ENCODE peak calls at places on chromosomes 12 and 14, in four cellular contexts. One of them, this sample, is unnamed.

GRCh38 chr12:88923631-88924030 is 343.4 kb upstream of the KITLG start:
- DNase-seq in left ventricle myocardium inferior: no peak
- DNase-seq in lower lobe of right lung: no peak
- DNase-seq in RWPE1: no peak
- DNase-seq in this sample: no peak

GRCh38 chr14:101071493-101071891 is 168.0 kb upstream of the RTL1 start:
- DNase-seq in left ventricle myocardium inferior: no peak
- DNase-seq in lower lobe of right lung: no peak
- DNase-seq in RWPE1: no peak
- DNase-seq in this sample: no peak

GRCh38 chr12:89918172-89918880 is 209.7 kb upstream of the ATP2B1 start:
- DNase-seq in left ventricle myocardium inferior: no peak
- DNase-seq in lower lobe of right lung: no peak
- DNase-seq in RWPE1: no peak
- DNase-seq in this sample: no peak

GRCh38 chr12:102642199-102642598 is 161.8 kb upstream of the IGF1 start:
- DNase-seq in left ventricle myocardium inferior: no peak
- DNase-seq in lower lobe of right lung: no peak
- DNase-seq in RWPE1: no peak
- DNase-seq in this sample: no peak

GRCh38 chr12:112347521-112347920 is 34.7 kb downstream of the HECTD4 start:
- DNase-seq in left ventricle myocardium inferior: no peak
- DNase-seq in lower lobe of right lung: no peak
- DNase-seq in RWPE1: no peak
- DNase-seq in this sample: no peak

GRCh38 chr14:25237845-25238244 is 187.9 kb upstream of the STXBP6 start:
- DNase-seq in left ventricle myocardium inferior: no peak
- DNase-seq in lower lobe of right lung: no peak
- DNase-seq in RWPE1: no peak
- DNase-seq in this sample: no peak

GRCh38 chr12:47990351-47991105 is 13.7 kb downstream of the COL2A1 start:
- DNase-seq in left ventricle myocardium inferior: no peak
- DNase-seq in lower lobe of right lung: no peak
- DNase-seq in RWPE1: no peak
- DNase-seq in this sample: peak; percentile 16

GRCh38 chr12:56385873-56386272 is 23.2 kb upstream of the APOF start:
- DNase-seq in left ventricle myocardium inferior: no peak
- DNase-seq in lower lobe of right lung: no peak
- DNase-seq in RWPE1: peak; percentile 15
- DNase-seq in this sample: no peak

GRCh38 chr14:72049462-72049861 is 117.2 kb downstream of the RGS6 start:
- DNase-seq in left ventricle myocardium inferior: no peak
- DNase-seq in lower lobe of right lung: no peak
- DNase-seq in RWPE1: peak; percentile 22
- DNase-seq in this sample: no peak

GRCh38 chr14:35331605-35332516 is 39.7 kb downstream of the PSMA6 start:
- DNase-seq in left ventricle myocardium inferior: no peak
- DNase-seq in lower lobe of right lung: peak; percentile 81
- DNase-seq in RWPE1: peak; percentile 84
- DNase-seq in this sample: no peak

GRCh38 chr12:113432976-113433375 is 10.8 kb downstream of the SDSL start:
- DNase-seq in left ventricle myocardium inferior: no peak
- DNase-seq in lower lobe of right lung: no peak
- DNase-seq in RWPE1: no peak
- DNase-seq in this sample: no peak

GRCh38 chr14:54776361-54777001 is 126.1 kb downstream of the GCH1 start:
- DNase-seq in left ventricle myocardium inferior: peak; percentile 70
- DNase-seq in lower lobe of right lung: peak; percentile 76
- DNase-seq in RWPE1: no peak
- DNase-seq in this sample: peak; percentile 92

GRCh38 chr12:94185801-94186200 is 37.4 kb downstream of the PLXNC1 start:
- DNase-seq in left ventricle myocardium inferior: no peak
- DNase-seq in lower lobe of right lung: no peak
- DNase-seq in RWPE1: no peak
- DNase-seq in this sample: no peak

GRCh38 chr12:56629459-56630179 is 507 bp downstream of the BAZ2A start:
- DNase-seq in left ventricle myocardium inferior: peak; percentile 34
- DNase-seq in lower lobe of right lung: peak; percentile 51
- DNase-seq in RWPE1: no peak
- DNase-seq in this sample: peak; percentile 59

GRCh38 chr12:95412826-95413311 is 61.1 kb upstream of the METAP2 start:
- DNase-seq in left ventricle myocardium inferior: no peak
- DNase-seq in lower lobe of right lung: no peak
- DNase-seq in RWPE1: peak; percentile 58
- DNase-seq in this sample: no peak

GRCh38 chr14:96086032-96086431 is 46.9 kb downstream of the C14orf132 start:
- DNase-seq in left ventricle myocardium inferior: no peak
- DNase-seq in lower lobe of right lung: no peak
- DNase-seq in RWPE1: peak; percentile 86
- DNase-seq in this sample: peak; percentile 67

GRCh38 chr12:104154806-104155205 is 16.8 kb upstream of the NFYB start:
- DNase-seq in left ventricle myocardium inferior: no peak
- DNase-seq in lower lobe of right lung: no peak
- DNase-seq in RWPE1: no peak
- DNase-seq in this sample: no peak

GRCh38 chr14:91331761-91332447 is 85.7 kb downstream of the CCDC88C start:
- DNase-seq in left ventricle myocardium inferior: peak; percentile 45
- DNase-seq in lower lobe of right lung: peak; percentile 82
- DNase-seq in RWPE1: no peak
- DNase-seq in this sample: no peak

GRCh38 chr14:72615511-72616121 is 278.3 kb downstream of the DPF3 start:
- DNase-seq in left ventricle myocardium inferior: no peak
- DNase-seq in lower lobe of right lung: no peak
- DNase-seq in RWPE1: peak; percentile 57
- DNase-seq in this sample: no peak

GRCh38 chr14:64968651-64969050 is 3.5 kb downstream of the RAB15 start:
- DNase-seq in left ventricle myocardium inferior: no peak
- DNase-seq in lower lobe of right lung: no peak
- DNase-seq in RWPE1: no peak
- DNase-seq in this sample: no peak

GRCh38 chr12:110966081-110966760 is 45.8 kb upstream of the MYL2 start:
- DNase-seq in left ventricle myocardium inferior: no peak
- DNase-seq in lower lobe of right lung: no peak
- DNase-seq in RWPE1: no peak
- DNase-seq in this sample: no peak

GRCh38 chr12:87678453-87678852 is 350.7 kb downstream of the C12orf50 start:
- DNase-seq in left ventricle myocardium inferior: no peak
- DNase-seq in lower lobe of right lung: no peak
- DNase-seq in RWPE1: no peak
- DNase-seq in this sample: no peak

GRCh38 chr14:54329082-54329695 is 67.6 kb upstream of the CDKN3 start:
- DNase-seq in left ventricle myocardium inferior: peak; percentile 19
- DNase-seq in lower lobe of right lung: no peak
- DNase-seq in RWPE1: peak; percentile 63
- DNase-seq in this sample: no peak

GRCh38 chr12:3253682-3254275 is 176.6 kb downstream of the TSPAN9 start:
- DNase-seq in left ventricle myocardium inferior: peak; percentile 56
- DNase-seq in lower lobe of right lung: no peak
- DNase-seq in RWPE1: no peak
- DNase-seq in this sample: no peak

GRCh38 chr12:57008113-57008687 is 1.9 kb upstream of the ZBTB39 start:
- DNase-seq in left ventricle myocardium inferior: no peak
- DNase-seq in lower lobe of right lung: no peak
- DNase-seq in RWPE1: peak; percentile 57
- DNase-seq in this sample: no peak

GRCh38 chr14:71703477-71703876 is 228.8 kb upstream of the RGS6 start:
- DNase-seq in left ventricle myocardium inferior: no peak
- DNase-seq in lower lobe of right lung: no peak
- DNase-seq in RWPE1: no peak
- DNase-seq in this sample: no peak

GRCh38 chr12:6699989-6700645 is 498 bp downstream of the PIANP start:
- DNase-seq in left ventricle myocardium inferior: no peak
- DNase-seq in lower lobe of right lung: no peak
- DNase-seq in RWPE1: no peak
- DNase-seq in this sample: peak; percentile 80

GRCh38 chr12:130881046-130881445 is 9.2 kb downstream of the RAN start:
- DNase-seq in left ventricle myocardium inferior: no peak
- DNase-seq in lower lobe of right lung: no peak
- DNase-seq in RWPE1: no peak
- DNase-seq in this sample: no peak

GRCh38 chr12:109302358-109302757 is 6.7 kb downstream of the FOXN4 start:
- DNase-seq in left ventricle myocardium inferior: no peak
- DNase-seq in lower lobe of right lung: no peak
- DNase-seq in RWPE1: peak; percentile 28
- DNase-seq in this sample: no peak

GRCh38 chr14:24054324-24054641 is 2.5 kb downstream of the CARMIL3 start:
- DNase-seq in left ventricle myocardium inferior: no peak
- DNase-seq in lower lobe of right lung: no peak
- DNase-seq in RWPE1: no peak
- DNase-seq in this sample: no peak

DNA sequence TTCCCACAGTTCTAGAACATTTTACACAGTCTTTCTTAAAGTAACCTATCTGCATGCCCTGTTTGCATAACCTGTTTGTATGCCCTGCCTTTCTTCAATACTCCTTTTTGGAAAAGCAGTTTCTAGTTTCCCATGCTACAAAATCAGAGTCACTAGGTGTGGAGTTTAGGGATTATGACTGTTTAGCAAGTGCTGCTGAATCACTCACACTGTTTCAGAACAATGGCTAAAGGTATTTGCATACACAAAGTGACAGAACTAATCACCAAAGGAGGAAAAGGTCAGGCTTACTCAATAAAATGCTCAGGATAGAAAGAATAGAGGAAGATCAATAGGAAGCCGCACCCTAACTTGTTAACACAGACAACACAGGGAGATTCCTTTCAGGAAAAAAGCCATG is 19.4 kb downstream of the EGLN3 start:
- DNase-seq in left ventricle myocardium inferior: no peak
- DNase-seq in lower lobe of right lung: no peak
- DNase-seq in RWPE1: no peak
- DNase-seq in this sample: no peak
- H3K27ac ChIP-seq in left ventricle myocardium inferior: peak overlapping the region; percentile 5
- H3K27ac ChIP-seq in lower lobe of right lung: no peak overlapping the region
- H3K27ac ChIP-seq in RWPE1: no peak overlapping the region
- H3K27ac ChIP-seq in this sample: no peak overlapping the region

GRCh38 chr12:9123741-9124140 is 8.0 kb upstream of the A2M start:
- DNase-seq in left ventricle myocardium inferior: no peak
- DNase-seq in lower lobe of right lung: no peak
- DNase-seq in RWPE1: no peak
- DNase-seq in this sample: no peak

GRCh38 chr12:9124346-9125031 is 8.8 kb upstream of the A2M start:
- DNase-seq in left ventricle myocardium inferior: no peak
- DNase-seq in lower lobe of right lung: no peak
- DNase-seq in RWPE1: no peak
- DNase-seq in this sample: no peak

GRCh38 chr12:9118161-9118560 is 2.4 kb upstream of the A2M start:
- DNase-seq in left ventricle myocardium inferior: no peak
- DNase-seq in lower lobe of right lung: peak; percentile 45
- DNase-seq in RWPE1: no peak
- DNase-seq in this sample: no peak

GRCh38 chr12:9120487-9121184 is 4.9 kb upstream of the A2M start:
- DNase-seq in left ventricle myocardium inferior: no peak
- DNase-seq in lower lobe of right lung: no peak
- DNase-seq in RWPE1: no peak
- DNase-seq in this sample: no peak

DNA sequence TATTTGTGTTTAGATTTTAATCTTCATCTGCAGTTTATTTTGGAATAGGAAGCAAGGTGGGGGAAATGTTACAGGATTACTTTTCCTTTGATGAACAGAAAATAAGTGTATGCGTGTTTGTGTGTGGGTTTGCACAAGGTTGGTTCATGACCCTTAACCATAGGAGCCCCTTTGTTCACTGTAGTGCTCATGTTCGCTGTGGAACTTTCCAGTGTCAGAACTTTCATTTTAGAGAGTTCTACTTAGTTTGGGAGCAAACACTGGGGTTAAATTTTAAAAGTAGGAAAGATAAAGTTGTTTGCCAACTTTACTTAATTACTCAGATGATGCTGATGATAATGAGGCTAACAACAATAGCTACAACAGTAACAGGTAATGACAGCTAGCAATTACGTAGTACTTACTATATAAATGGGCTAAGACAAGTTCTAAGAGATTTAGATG is 6.5 kb upstream of the A2M start:
- DNase-seq in left ventricle myocardium inferior: no peak
- DNase-seq in lower lobe of right lung: no peak
- DNase-seq in RWPE1: no peak
- DNase-seq in this sample: no peak
- H3K27ac ChIP-seq in left ventricle myocardium inferior: peak overlapping the region; percentile 76
- H3K27ac ChIP-seq in lower lobe of right lung: peak overlapping the region; percentile 65
- H3K27ac ChIP-seq in RWPE1: no peak overlapping the region
- H3K27ac ChIP-seq in this sample: no peak overlapping the region

DNA sequence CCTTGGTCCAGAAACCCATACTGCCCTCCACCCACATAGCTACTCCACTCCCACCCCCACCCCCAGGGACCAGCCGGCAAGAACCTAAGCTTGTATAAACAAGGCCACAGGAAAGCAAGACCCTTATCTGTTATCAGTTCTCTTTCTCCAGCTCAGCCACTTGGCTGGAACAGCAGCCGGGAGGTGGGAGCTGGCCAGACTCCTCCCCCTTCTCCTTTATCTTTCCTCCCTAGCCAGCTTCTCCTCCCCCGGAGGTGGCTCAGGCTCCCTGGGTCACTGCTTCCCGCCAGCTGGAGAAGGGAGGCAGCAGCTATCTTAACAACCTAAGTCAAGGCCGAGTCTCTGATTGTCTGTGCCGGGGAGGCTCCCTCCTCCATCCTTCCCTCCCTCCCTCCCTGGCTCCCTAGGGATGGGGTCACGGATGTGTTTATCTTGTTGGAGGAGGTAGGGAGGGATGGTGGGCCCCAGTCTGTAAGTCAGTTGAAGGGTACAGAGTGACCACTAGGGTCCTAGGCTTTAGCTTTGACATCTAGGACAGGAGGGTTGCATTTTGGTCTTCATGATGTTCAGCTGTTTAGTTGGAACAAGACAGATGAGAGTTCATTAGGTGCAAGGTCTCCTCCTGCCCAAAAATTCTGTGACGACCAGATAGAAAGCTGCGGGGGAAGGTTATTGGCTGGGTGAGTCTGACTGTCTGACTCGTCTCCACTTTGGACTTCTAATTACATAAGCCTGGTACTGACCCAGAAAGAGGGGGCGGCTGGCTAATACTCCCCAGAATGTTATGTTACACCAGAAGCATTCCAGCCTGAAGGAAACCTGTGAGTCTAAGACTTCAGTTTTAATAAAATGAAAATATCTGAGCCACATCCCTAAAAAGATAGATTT is 29.7 kb downstream of the ZFP36L1 start:
- DNase-seq in left ventricle myocardium inferior: peak; percentile 81
- DNase-seq in lower lobe of right lung: peak; percentile 54
- DNase-seq in RWPE1: no peak
- DNase-seq in this sample: peak; percentile 87
- H3K27ac ChIP-seq in left ventricle myocardium inferior: peak overlapping the region; percentile 83
- H3K27ac ChIP-seq in lower lobe of right lung: peak overlapping the region; percentile 53
- H3K27ac ChIP-seq in RWPE1: no peak overlapping the region
- H3K27ac ChIP-seq in this sample: no peak overlapping the region

GRCh38 chr12:124698998-124699305 is 131.5 kb upstream of the NCOR2 start:
- DNase-seq in left ventricle myocardium inferior: no peak
- DNase-seq in lower lobe of right lung: no peak
- DNase-seq in RWPE1: no peak
- DNase-seq in this sample: no peak

GRCh38 chr12:124702736-124703135 is 135.3 kb upstream of the NCOR2 start:
- DNase-seq in left ventricle myocardium inferior: no peak
- DNase-seq in lower lobe of right lung: no peak
- DNase-seq in RWPE1: no peak
- DNase-seq in this sample: no peak

GRCh38 chr12:124698211-124698997 is 131.0 kb upstream of the NCOR2 start:
- DNase-seq in left ventricle myocardium inferior: no peak
- DNase-seq in lower lobe of right lung: no peak
- DNase-seq in RWPE1: no peak
- DNase-seq in this sample: no peak

GRCh38 chr12:124699878-124700277 is 132.5 kb upstream of the NCOR2 start:
- DNase-seq in left ventricle myocardium inferior: no peak
- DNase-seq in lower lobe of right lung: peak; percentile 86
- DNase-seq in RWPE1: no peak
- DNase-seq in this sample: no peak

GRCh38 chr12:124700810-124701594 is 133.6 kb upstream of the NCOR2 start:
- DNase-seq in left ventricle myocardium inferior: no peak
- DNase-seq in lower lobe of right lung: peak; percentile 76
- DNase-seq in RWPE1: peak; percentile 67
- DNase-seq in this sample: peak; percentile 83
- H3K27ac ChIP-seq in left ventricle myocardium inferior: peak overlapping the region; percentile 80
- H3K27ac ChIP-seq in lower lobe of right lung: peak overlapping the region; percentile 85
- H3K27ac ChIP-seq in RWPE1: peak overlapping the region; percentile 63
- H3K27ac ChIP-seq in this sample: peak overlapping the region; percentile 94

This sample was measured in aorta.